ENCODE peak calls at places on chromosomes 12 and 14, in nine cellular contexts. H is right lobe of liver; C is stomach; N is uterus; B is heart right ventricle; K is CD4-positive, CD25-positive, alpha-beta regulatory T cell; V is neuronal stem cell; G is CD8-positive, alpha-beta T cell; D is astrocyte. O is an unnamed sample.

GRCh38 chr12:53726946-53727309 is 324 bp downstream of the CALCOCO1 start:
- DNase-seq in D (no peak), N (no peak), G (no peak), H (no peak), K (no peak), C (no peak), V (no peak), B (no peak), O (no peak)

GRCh38 chr14:103518416-103519042 is 4.1 kb downstream of the CKB start:
- DNase-seq in D (no peak), G (peak; percentile 44), B (peak; percentile 78), C (peak; percentile 81), K (peak; percentile 44), V (no peak), H (peak; percentile 73), N (peak; percentile 76), O (peak; percentile 38)

GRCh38 chr12:114400925-114401324 is 5.0 kb downstream of the TBX5 start:
- DNase-seq in B (peak; percentile 46), V (peak; percentile 36), K (no peak), G (no peak), N (no peak), C (no peak), D (no peak), H (no peak), O (no peak)

GRCh38 chr12:39505025-39505424 is 62.1 kb upstream of the KIF21A start:
- DNase-seq in V (no peak), C (no peak), N (no peak), H (no peak), B (no peak), K (no peak), D (peak; percentile 34), G (no peak), O (no peak)

GRCh38 chr12:76123301-76124212 is 39.1 kb upstream of the NAP1L1 start:
- DNase-seq in V (no peak), G (no peak), N (no peak), H (no peak), C (no peak), K (no peak), B (no peak), D (peak; percentile 61), O (no peak)

GRCh38 chr12:25151476-25151875 is 43.5 kb downstream of the DNAI7 start:
- DNase-seq in D (peak; percentile 98), V (no peak), C (peak; percentile 32), K (no peak), H (no peak), N (peak; percentile 54), B (no peak), G (no peak), O (no peak)

GRCh38 chr14:69069020-69069421 is 83.9 kb downstream of the DCAF5 start:
- DNase-seq in B (no peak), N (no peak), C (no peak), D (peak; percentile 81), H (no peak), G (no peak), V (no peak), K (no peak), O (no peak)

GRCh38 chr14:37968664-37969225 is 239.0 kb upstream of the SSTR1 start:
- DNase-seq in B (no peak), K (no peak), V (no peak), D (no peak), C (no peak), H (no peak), G (no peak), N (no peak), O (no peak)

GRCh38 chr14:103847954-103848719 is 762 bp upstream of the PPP1R13B start:
- DNase-seq in V (no peak), N (peak; percentile 41), K (no peak), B (peak; percentile 41), H (peak; percentile 63), D (no peak), G (no peak), C (no peak), O (no peak)

GRCh38 chr12:49064767-49065152 is 4.2 kb upstream of the KMT2D start:
- DNase-seq in N (no peak), V (no peak), H (no peak), C (no peak), D (no peak), B (no peak), K (no peak), G (no peak), O (no peak)

GRCh38 chr12:124002654-124003053 is 29.6 kb downstream of the ZNF664 start:
- DNase-seq in H (no peak), C (no peak), G (no peak), K (no peak), V (no peak), N (no peak), D (no peak), B (no peak), O (no peak)

GRCh38 chr12:9866786-9867379 is 2.3 kb downstream of the CLEC2B start:
- DNase-seq in D (no peak), G (no peak), C (no peak), V (no peak), N (no peak), H (no peak), K (no peak), B (no peak), O (no peak)

GRCh38 chr12:9868951-9869306 is 225 bp downstream of the CLEC2B start:
- DNase-seq in C (no peak), G (no peak), B (no peak), V (no peak), H (no peak), D (no peak), K (no peak), N (no peak), O (no peak)

GRCh38 chr12:9867531-9867930 is 1.6 kb downstream of the CLEC2B start:
- DNase-seq in C (no peak), B (no peak), H (no peak), N (no peak), V (no peak), K (no peak), G (no peak), D (no peak), O (no peak)

GRCh38 chr12:9869307-9870161 is at the start of gene CLEC2B:
- DNase-seq in B (no peak), V (no peak), C (no peak), D (peak; percentile 76), N (peak; percentile 36), H (no peak), G (no peak), K (peak; percentile 72), O (peak; percentile 61)

GRCh38 chr12:9868271-9868815 is 811 bp downstream of the CLEC2B start:
- DNase-seq in V (no peak), C (no peak), H (no peak), G (no peak), K (no peak), D (no peak), N (no peak), B (no peak), O (no peak)
- H3K4me3 ChIP-seq in V (no peak overlapping the region), C (peak overlapping the region; percentile 42), H (peak overlapping the region; percentile 33), G (peak overlapping the region; percentile 41), K (peak overlapping the region; percentile 98), D (no peak overlapping the region), N (peak overlapping the region; percentile 42), B (peak overlapping the region; percentile 60), O (peak overlapping the region; percentile 68)

GRCh38 chr12:11622774-11623375 is 26.6 kb upstream of the ETV6 start:
- DNase-seq in K (no peak), C (no peak), V (no peak), N (no peak), B (no peak), D (no peak), H (no peak), G (no peak), O (no peak)

GRCh38 chr12:11621797-11622423 is 27.6 kb upstream of the ETV6 start:
- DNase-seq in G (no peak), V (no peak), C (no peak), K (peak; percentile 21), H (no peak), D (no peak), N (no peak), B (no peak), O (peak; percentile 43)

GRCh38 chr12:11624126-11624525 is 25.3 kb upstream of the ETV6 start:
- DNase-seq in G (no peak), H (no peak), V (no peak), D (no peak), B (no peak), C (no peak), N (no peak), K (no peak), O (no peak)

GRCh38 chr12:11628353-11628752 is 21.1 kb upstream of the ETV6 start:
- DNase-seq in G (no peak), K (no peak), B (no peak), C (no peak), N (no peak), H (no peak), V (no peak), D (no peak), O (no peak)

DNA sequence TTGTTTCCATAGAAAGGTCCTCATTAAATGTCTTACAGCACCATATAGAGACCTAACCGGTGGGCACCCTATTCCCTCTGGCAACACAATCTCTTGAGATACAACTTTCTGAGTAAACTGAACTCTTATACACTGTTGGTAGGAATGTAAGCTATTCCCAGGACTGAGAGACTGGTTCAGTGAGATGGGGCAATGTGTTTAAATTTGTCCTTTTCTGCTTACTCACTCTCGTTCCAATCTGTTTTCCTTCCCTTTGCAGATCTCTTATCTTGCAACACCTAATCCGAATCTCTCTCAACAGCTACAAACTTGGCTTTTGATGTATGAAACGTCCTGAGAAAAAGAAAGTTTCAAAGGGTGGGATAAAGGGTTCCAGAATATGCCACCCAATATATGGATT is 26.1 kb upstream of the ETV6 start:
- DNase-seq in V (no peak), G (no peak), K (no peak), N (no peak), B (no peak), C (no peak), H (no peak), D (peak; percentile 16), O (no peak)
- H3K4me3 ChIP-seq in V (no peak overlapping the region), G (no peak overlapping the region), K (no peak overlapping the region), N (no peak overlapping the region), B (no peak overlapping the region), C (no peak overlapping the region), H (no peak overlapping the region), D (no peak overlapping the region), O (no peak overlapping the region)

GRCh38 chr12:46964496-46965098 is 114.8 kb upstream of the PCED1B start:
- DNase-seq in V (peak; percentile 74), H (no peak), B (no peak), D (peak; percentile 84), K (no peak), G (no peak), N (no peak), C (no peak), O (no peak)
- H3K4me3 ChIP-seq in V (no peak overlapping the region), H (no peak overlapping the region), B (no peak overlapping the region), D (peak overlapping the region; percentile 24), K (no peak overlapping the region), G (no peak overlapping the region), N (no peak overlapping the region), C (no peak overlapping the region), O (no peak overlapping the region)

GRCh38 chr12:110616471-110617115 is 2.7 kb downstream of the TCTN1 start:
- DNase-seq in G (no peak), C (no peak), H (no peak), V (no peak), K (no peak), B (no peak), D (no peak), N (no peak), O (no peak)

GRCh38 chr12:110613771-110614684 is at the start of gene TCTN1:
- DNase-seq in B (peak; percentile 98), D (peak; percentile 87), C (peak; percentile 95), G (peak; percentile 94), K (peak; percentile 94), V (peak; percentile 90), N (peak; percentile 95), H (peak; percentile 99), O (peak; percentile 98)

GRCh38 chr12:110619534-110619953 is 5.6 kb downstream of the TCTN1 start:
- DNase-seq in N (no peak), K (peak; percentile 29), G (no peak), H (no peak), C (no peak), V (no peak), B (no peak), D (no peak), O (no peak)

GRCh38 chr12:110615171-110615570 is 1.2 kb downstream of the TCTN1 start:
- DNase-seq in N (no peak), V (no peak), G (no peak), C (no peak), D (no peak), K (no peak), H (no peak), B (no peak), O (no peak)
- H3K4me3 ChIP-seq in N (no peak overlapping the region), V (peak overlapping the region; percentile 86), G (no peak overlapping the region), C (no peak overlapping the region), D (no peak overlapping the region), K (no peak overlapping the region), H (no peak overlapping the region), B (no peak overlapping the region), O (no peak overlapping the region)